ENCODE peak calls at places on chromosome 12, in six cellular contexts. U is left kidney; H is GM04503; M is Peyer's patch; G is NCI-H2081; K is natural killer cell treated with Interleukin-12 subunit alpha and Interleukin-12 subunit beta and Interleukin-15 and Interleukin-18, amount 100 ng/mL, for 72 hours. W is an unnamed sample.

GRCh38 chr12:93198086-93198485 is 179.6 kb upstream of the NUDT4 start:
- DNase-seq in U (peak), H (peak), M (no peak), G (no peak), K (no peak), W (peak)

GRCh38 chr12:32494676-32495075 is 95.3 kb downstream of the FGD4 start:
- DNase-seq in U (peak), H (no peak), M (no peak), G (no peak), K (no peak), W (no peak)

GRCh38 chr12:111759276-111759675 is 7.5 kb upstream of the ALDH2 start:
- DNase-seq in U (no peak), H (no peak), M (no peak), G (no peak), K (peak), W (no peak)

GRCh38 chr12:42382013-42382696 is 56.2 kb downstream of the PPHLN1 start:
- DNase-seq in U (no peak), H (no peak), M (no peak), G (no peak), K (no peak), W (no peak)

GRCh38 chr12:131115766-131116165 is 162.1 kb downstream of the ADGRD1 start:
- DNase-seq in U (no peak), H (no peak), M (no peak), G (no peak), K (no peak), W (no peak)

GRCh38 chr12:104630230-104630670 is 173.5 kb downstream of the CHST11 start:
- DNase-seq in U (peak), H (no peak), M (no peak), G (peak), K (peak), W (no peak)

GRCh38 chr12:57430117-57430930 is 519 bp downstream of the R3HDM2 start:
- DNase-seq in U (no peak), H (no peak), M (peak), G (peak), K (peak), W (no peak)

GRCh38 chr12:49518914-49519573 is 19.8 kb upstream of the KCNH3 start:
- DNase-seq in U (no peak), H (no peak), M (no peak), G (no peak), K (no peak), W (peak)

GRCh38 chr12:95762123-95762785 is 28.3 kb downstream of the NTN4 start:
- DNase-seq in U (no peak), H (no peak), M (no peak), G (no peak), K (no peak), W (no peak)

GRCh38 chr12:82517027-82517426 is 158.7 kb downstream of the METTL25 start:
- DNase-seq in U (no peak), H (no peak), M (no peak), G (peak), K (no peak), W (no peak)

GRCh38 chr12:45731376-45731775 is 1.9 kb downstream of the ARID2 start:
- DNase-seq in U (peak), H (no peak), M (no peak), G (no peak), K (no peak), W (no peak)

GRCh38 chr12:116591608-116592115 is 32.5 kb downstream of the MAP1LC3B2 start:
- DNase-seq in U (no peak), H (no peak), M (no peak), G (no peak), K (no peak), W (no peak)

GRCh38 chr12:58847876-58848600 is 72.3 kb downstream of the LRIG3 start:
- DNase-seq in U (peak), H (no peak), M (no peak), G (peak), K (no peak), W (no peak)

GRCh38 chr12:5166976-5167375 is 123.3 kb downstream of the KCNA5 start:
- DNase-seq in U (peak), H (peak), M (no peak), G (no peak), K (no peak), W (peak)

GRCh38 chr12:3753549-3754284 is 808 bp upstream of the CRACR2A start:
- DNase-seq in U (peak), H (no peak), M (no peak), G (no peak), K (no peak), W (no peak)

GRCh38 chr12:113231275-113232231 is 10.3 kb downstream of the TPCN1 start:
- DNase-seq in U (peak), H (no peak), M (no peak), G (no peak), K (no peak), W (no peak)

GRCh38 chr12:114508529-114509129 is 102.7 kb upstream of the TBX5 start:
- DNase-seq in U (peak), H (peak), M (peak), G (peak), K (peak), W (peak)

GRCh38 chr12:89636054-89636775 is 72.4 kb downstream of the ATP2B1 start:
- DNase-seq in U (no peak), H (peak), M (no peak), G (no peak), K (no peak), W (no peak)

GRCh38 chr12:68451261-68452091 is 119.3 kb upstream of the MDM1 start:
- DNase-seq in U (peak), H (peak), M (peak), G (peak), K (peak), W (no peak)

GRCh38 chr12:84599539-84599938 is 313.1 kb downstream of the SLC6A15 start:
- DNase-seq in U (no peak), H (peak), M (no peak), G (peak), K (no peak), W (no peak)

W was measured in amniotic stem cell.